ENCODE peak calls at places on chromosomes 5 and 9, in eight cellular contexts. H is Calu3; Z is NCI-H345; V is NCI-H2081; U is pancreas; W is stimulated activated CD8-positive, alpha-beta memory T cell treated with anti-CD3 and anti-CD28 coated beads, Interleukin-15, amount 100 ng/mL, for 4 hours; C is RWPE1; B is MM.1S. S is an unnamed sample.

GRCh38 chr9:133043449-133044035 is 12.7 kb downstream of the GTF3C5 start:
- DNase-seq in U (no peak), W (no peak), Z (no peak), B (no peak), V (no peak), C (no peak), H (no peak), S (no peak)

GRCh38 chr5:135140805-135141204 is 106.8 kb upstream of the PITX1 start:
- DNase-seq in U (no peak), C (peak), W (no peak), V (no peak), B (no peak), H (peak), Z (no peak), S (no peak)

GRCh38 chr9:136969774-136970173 is 7.5 kb upstream of the PTGDS start:
- DNase-seq in U (no peak), V (no peak), Z (no peak), C (no peak), W (no peak), B (no peak), H (no peak), S (no peak)

GRCh38 chr5:85823462-85824426 is 794.0 kb upstream of the COX7C start:
- DNase-seq in W (no peak), C (peak), U (no peak), V (no peak), H (no peak), B (no peak), Z (no peak), S (no peak)

GRCh38 chr9:100473271-100474081 is 527 bp downstream of the TMEFF1 start:
- DNase-seq in W (no peak), Z (peak), V (peak), C (peak), H (peak), B (peak), U (peak), S (no peak)

GRCh38 chr9:127910613-127911205 is 6.1 kb downstream of the ST6GALNAC4 start:
- DNase-seq in H (no peak), B (no peak), V (no peak), U (no peak), Z (no peak), W (no peak), C (no peak), S (no peak)

GRCh38 chr5:123855630-123856029 is 343.7 kb downstream of the CSNK1G3 start:
- DNase-seq in Z (peak), C (no peak), B (no peak), H (no peak), W (no peak), U (no peak), V (no peak), S (no peak)

GRCh38 chr5:55220433-55221185 is 6.5 kb downstream of the MCIDAS start:
- DNase-seq in V (no peak), U (no peak), C (no peak), H (no peak), B (no peak), W (no peak), Z (no peak), S (no peak)

GRCh38 chr9:124045076-124045829 is 33.7 kb downstream of the LHX2 start:
- DNase-seq in U (peak), Z (peak), H (no peak), C (peak), V (no peak), B (no peak), W (no peak), S (no peak)

GRCh38 chr5:82975396-82975795 is 101.8 kb downstream of the TMEM167A start:
- DNase-seq in U (no peak), H (peak), V (no peak), B (no peak), Z (no peak), W (no peak), C (no peak), S (no peak)

GRCh38 chr5:27038476-27038875 is at the start of gene CDH9:
- DNase-seq in V (no peak), W (no peak), U (no peak), B (no peak), H (no peak), C (no peak), Z (no peak), S (no peak)

GRCh38 chr9:27534658-27535209 is 5.1 kb upstream of the MOB3B start:
- DNase-seq in U (no peak), B (no peak), Z (no peak), H (no peak), C (no peak), W (no peak), V (no peak), S (no peak)

GRCh38 chr5:160199410-160199911 is 29.8 kb upstream of the FABP6 start:
- DNase-seq in V (peak), B (peak), Z (peak), C (peak), U (peak), W (peak), H (peak), S (peak)

GRCh38 chr9:73050062-73050814 is 97.4 kb upstream of the ALDH1A1 start:
- DNase-seq in C (no peak), W (no peak), B (no peak), H (no peak), U (no peak), Z (no peak), V (no peak), S (no peak)

GRCh38 chr5:132001647-132002561 is 9.6 kb downstream of the ACSL6 start:
- DNase-seq in W (no peak), V (no peak), U (no peak), H (peak), C (no peak), B (no peak), Z (no peak), S (no peak)

GRCh38 chr5:109451161-109451560 is 41.4 kb upstream of the PJA2 start:
- DNase-seq in H (peak), V (no peak), C (no peak), U (peak), Z (no peak), W (no peak), B (no peak), S (no peak)

GRCh38 chr5:106303911-106304310 is 1366.8 kb downstream of the EFNA5 start:
- DNase-seq in V (no peak), Z (no peak), U (no peak), W (no peak), C (no peak), B (peak), H (no peak), S (no peak)

GRCh38 chr5:36744041-36744677 is 132.4 kb upstream of the NIPBL start:
- DNase-seq in V (no peak), W (no peak), B (no peak), Z (no peak), U (no peak), C (no peak), H (no peak), S (no peak)

GRCh38 chr5:125044491-125045282 is 298.2 kb upstream of the ZNF608 start:
- DNase-seq in H (peak), Z (no peak), U (no peak), C (no peak), B (no peak), W (no peak), V (no peak), S (no peak)

GRCh38 chr5:99773290-99773689 is 761.9 kb upstream of the FAM174A start:
- DNase-seq in H (no peak), U (no peak), V (no peak), B (no peak), W (no peak), Z (no peak), C (no peak), S (no peak)

GRCh38 chr5:172901012-172901780 is 58.0 kb upstream of the RPL26L1 start:
- DNase-seq in H (peak), W (no peak), V (no peak), Z (no peak), U (peak), C (no peak), B (no peak), S (no peak)

GRCh38 chr5:123483446-123484077 is 28.4 kb upstream of the CSNK1G3 start:
- DNase-seq in Z (no peak), U (no peak), V (no peak), B (no peak), H (no peak), C (no peak), W (no peak), S (no peak)

GRCh38 chr9:121817476-121817875 is 166.0 kb downstream of the DAB2IP start:
- DNase-seq in B (no peak), U (no peak), H (no peak), V (no peak), Z (no peak), W (no peak), C (no peak), S (no peak)

S was measured in fibroblast of the conjunctiva.